ENCODE peak calls at places on chromosomes 13 and 19, in eight cellular contexts. X is amniotic stem cell; V is IMR-90; G is fibroblast of lung; L is ureter; Q is pancreas; S is stimulated activated CD4-positive, alpha-beta T cell treated with anti-CD3 and anti-CD28 coated beads, Interleukin-15, amount 100 ng/mL, for 24 hours; A is cardiac muscle cell. U is an unnamed sample.

GRCh38 chr19:3479819-3480215 is 508 bp downstream of the SMIM24 start:
- DNase-seq in X (no peak), A (no peak), L (no peak), S (peak), G (no peak), Q (no peak), V (no peak), U (no peak)

GRCh38 chr13:29955137-29955650 is 104.8 kb upstream of the UBL3 start:
- DNase-seq in A (no peak), L (no peak), G (no peak), V (no peak), S (no peak), X (no peak), Q (no peak), U (no peak)

GRCh38 chr19:33486407-33486806 is 35.2 kb downstream of the PEPD start:
- DNase-seq in S (no peak), G (no peak), L (no peak), V (no peak), X (no peak), Q (peak), A (no peak), U (no peak)

GRCh38 chr19:12596485-12596884 is 14.1 kb downstream of the ZNF490 start:
- DNase-seq in Q (no peak), X (no peak), V (no peak), S (no peak), L (no peak), G (no peak), A (no peak), U (no peak)

GRCh38 chr19:7257148-7258041 is 36.8 kb downstream of the INSR start:
- DNase-seq in L (peak), G (peak), Q (no peak), A (peak), S (no peak), V (peak), X (no peak), U (no peak)

GRCh38 chr13:96672016-96672415 is 322.3 kb downstream of the OXGR1 start:
- DNase-seq in V (no peak), Q (no peak), X (no peak), A (no peak), S (no peak), L (no peak), G (no peak), U (no peak)

GRCh38 chr13:91907398-91907797 is 509.0 kb downstream of the GPC5 start:
- DNase-seq in A (no peak), X (no peak), Q (no peak), S (no peak), G (no peak), L (no peak), V (no peak), U (no peak)

GRCh38 chr19:19628499-19629134 is 597 bp upstream of the LPAR2 start:
- DNase-seq in X (peak), L (peak), S (peak), G (peak), V (peak), A (peak), Q (peak), U (peak)

GRCh38 chr13:38763446-38764381 is 76.8 kb downstream of the FREM2 start:
- DNase-seq in L (no peak), G (peak), A (peak), V (peak), X (peak), Q (no peak), S (peak), U (peak)

GRCh38 chr13:23384111-23384510 is 49.4 kb downstream of the SACS start:
- DNase-seq in X (peak), Q (no peak), L (no peak), V (peak), G (no peak), S (peak), A (no peak), U (peak)

GRCh38 chr13:26061947-26062346 is 10.1 kb upstream of the SHISA2 start:
- DNase-seq in A (peak), Q (no peak), V (peak), S (no peak), L (no peak), G (peak), X (peak), U (peak)

GRCh38 chr19:45508931-45509691 is 1.8 kb downstream of the VASP start:
- DNase-seq in G (peak), X (peak), S (peak), V (peak), L (peak), A (peak), Q (peak), U (peak)

GRCh38 chr13:113741101-113741731 is 17.8 kb upstream of the TMEM255B start:
- DNase-seq in X (no peak), L (no peak), A (no peak), V (no peak), G (no peak), S (peak), Q (no peak), U (no peak)

GRCh38 chr19:2750739-2751437 is 11.1 kb upstream of the SLC39A3 start:
- DNase-seq in A (no peak), G (no peak), S (no peak), V (no peak), Q (no peak), L (no peak), X (no peak), U (no peak)

GRCh38 chr13:77415253-77416127 is 88.6 kb upstream of the MYCBP2 start:
- DNase-seq in Q (no peak), A (no peak), S (no peak), L (no peak), V (no peak), G (no peak), X (no peak), U (no peak)

GRCh38 chr19:40803857-40804782 is 5.1 kb downstream of the EGLN2 start:
- DNase-seq in G (no peak), X (no peak), A (no peak), L (no peak), V (no peak), S (peak), Q (no peak), U (no peak)

GRCh38 chr19:31991984-31992655 is 353.3 kb upstream of the ZNF507 start:
- DNase-seq in A (no peak), V (no peak), X (no peak), G (no peak), L (peak), Q (no peak), S (no peak), U (no peak)

GRCh38 chr19:55075366-55075998 is at the start of gene EPS8L1:
- DNase-seq in S (no peak), X (no peak), G (no peak), L (peak), A (no peak), V (no peak), Q (peak), U (no peak)

GRCh38 chr13:19864018-19864338 is 529 bp upstream of the ZMYM5 start:
- DNase-seq in S (peak), Q (peak), X (no peak), L (peak), G (peak), A (peak), V (no peak), U (peak)

GRCh38 chr13:92843549-92843948 is 383.1 kb upstream of the GPC6 start:
- DNase-seq in S (no peak), G (peak), L (no peak), V (peak), A (peak), X (no peak), Q (no peak), U (peak)

GRCh38 chr19:55132453-55133129 is 15.2 kb upstream of the PPP1R12C start:
- DNase-seq in V (no peak), Q (no peak), S (no peak), L (no peak), X (no peak), A (no peak), G (no peak), U (no peak)

GRCh38 chr19:21101511-21102242 is 19.7 kb downstream of the ZNF714 start:
- DNase-seq in S (no peak), V (peak), A (peak), L (no peak), X (no peak), Q (no peak), G (no peak), U (no peak)

GRCh38 chr19:5131031-5131865 is 162.3 kb downstream of the KDM4B start:
- DNase-seq in Q (no peak), V (no peak), X (no peak), L (no peak), G (no peak), S (no peak), A (no peak), U (no peak)

U was measured in foreskin fibroblast.